ENCODE peak calls at places on chromosomes 5 and 9, in six cellular contexts. A is activated CD4-positive, alpha-beta T cell treated with anti-CD3 and anti-CD28 coated beads, Interleukin-2, amount 10 ng/mL, durations not matched to agents 7 days and 5 days; K is fibroblast of the conjunctiva; G is caudate nucleus; P is hepatic stellate cell; E is CD4-positive, CD25-positive, alpha-beta regulatory T cell. W is an unnamed sample.

GRCh38 chr5:142149363-142149762 is 40.8 kb downstream of the NDFIP1 start:
- DNase-seq in A (no peak), K (no peak), G (no peak), P (no peak), E (no peak), W (no peak)

GRCh38 chr9:106532616-106533015 is 330.4 kb upstream of the ZNF462 start:
- DNase-seq in A (no peak), K (no peak), G (no peak), P (no peak), E (no peak), W (no peak)

GRCh38 chr9:92740446-92740961 is 24.1 kb downstream of the BICD2 start:
- DNase-seq in A (no peak), K (no peak), G (no peak), P (no peak), E (no peak), W (peak)

GRCh38 chr9:136901516-136902258 is 15.4 kb downstream of the TRAF2 start:
- DNase-seq in A (peak), K (no peak), G (no peak), P (peak), E (peak), W (peak)

GRCh38 chr5:17808566-17808965 is 174.3 kb downstream of the TAF11L14 start:
- DNase-seq in A (no peak), K (no peak), G (peak), P (no peak), E (no peak), W (no peak)

GRCh38 chr9:27212191-27212590 is 84.8 kb downstream of the EQTN start:
- DNase-seq in A (no peak), K (no peak), G (no peak), P (no peak), E (no peak), W (peak)

GRCh38 chr5:115297043-115297442 is 589 bp upstream of the CCDC112 start:
- DNase-seq in A (no peak), K (no peak), G (no peak), P (peak), E (no peak), W (no peak)

GRCh38 chr5:71810456-71811181 is 91.5 kb downstream of the CARTPT start:
- DNase-seq in A (no peak), K (no peak), G (no peak), P (no peak), E (no peak), W (no peak)

GRCh38 chr9:92228628-92229027 is 64.9 kb downstream of the IARS1 start:
- DNase-seq in A (no peak), K (no peak), G (no peak), P (no peak), E (no peak), W (no peak)

GRCh38 chr5:180589771-180590542 is 1.3 kb downstream of the SCGB3A1 start:
- DNase-seq in A (no peak), K (no peak), G (no peak), P (no peak), E (no peak), W (no peak)

GRCh38 chr9:16598316-16598715 is 272.2 kb downstream of the BNC2 start:
- DNase-seq in A (no peak), K (no peak), G (no peak), P (no peak), E (no peak), W (no peak)

GRCh38 chr5:158813275-158813674 is 286.4 kb downstream of the EBF1 start:
- DNase-seq in A (no peak), K (no peak), G (no peak), P (no peak), E (no peak), W (no peak)

GRCh38 chr5:84393969-84394368 is 9.3 kb upstream of the EDIL3 start:
- DNase-seq in A (no peak), K (no peak), G (no peak), P (peak), E (no peak), W (peak)

GRCh38 chr5:174065528-174066189 is 20.2 kb downstream of the NSG2 start:
- DNase-seq in A (no peak), K (no peak), G (no peak), P (no peak), E (no peak), W (no peak)

GRCh38 chr9:91992636-91993035 is 42.6 kb upstream of the ROR2 start:
- DNase-seq in A (no peak), K (peak), G (no peak), P (no peak), E (no peak), W (no peak)

GRCh38 chr5:40276426-40277102 is 403.2 kb upstream of the PTGER4 start:
- DNase-seq in A (no peak), K (no peak), G (no peak), P (no peak), E (no peak), W (no peak)

GRCh38 chr9:35791321-35791921 is at the start of gene NPR2:
- DNase-seq in A (no peak), K (no peak), G (no peak), P (peak), E (no peak), W (no peak)

GRCh38 chr5:130141689-130142320 is 237.5 kb downstream of the CHSY3 start:
- DNase-seq in A (peak), K (peak), G (peak), P (peak), E (no peak), W (peak)

W was measured in mammary epithelial cell.